ENCODE peak calls at places on chromosomes 5 and 9, in six cellular contexts. I is DMS153; Q is SJSA1; P is T1000; Z is effector memory CD8-positive, alpha-beta T cell; B is AML-193. R is an unnamed sample.

GRCh38 chr5:137069358-137069757 is 429.8 kb downstream of the SPOCK1 start:
- DNase-seq in I (no peak), Q (peak), P (no peak), Z (no peak), B (no peak), R (no peak)

GRCh38 chr5:103166704-103167103 is 46.6 kb downstream of the PPIP5K2 start:
- DNase-seq in I (no peak), Q (no peak), P (no peak), Z (no peak), B (peak), R (no peak)

GRCh38 chr5:16815432-16815831 is 120.7 kb downstream of the MYO10 start:
- DNase-seq in I (no peak), Q (no peak), P (no peak), Z (no peak), B (no peak), R (no peak)

GRCh38 chr9:134403292-134403681 is 77.0 kb downstream of the RXRA start:
- DNase-seq in I (no peak), Q (no peak), P (no peak), Z (no peak), B (no peak), R (no peak)

GRCh38 chr9:12494411-12494810 is 198.8 kb upstream of the TYRP1 start:
- DNase-seq in I (no peak), Q (no peak), P (no peak), Z (no peak), B (no peak), R (no peak)

GRCh38 chr5:121273818-121274433 is 577.8 kb upstream of the FTMT start:
- DNase-seq in I (no peak), Q (peak), P (peak), Z (no peak), B (peak), R (no peak)

GRCh38 chr9:137280478-137281344 is 3.2 kb downstream of the TOR4A start:
- DNase-seq in I (no peak), Q (peak), P (no peak), Z (no peak), B (no peak), R (no peak)

GRCh38 chr9:123085916-123086315 is 52.4 kb downstream of the GPR21 start:
- DNase-seq in I (no peak), Q (no peak), P (no peak), Z (no peak), B (no peak), R (no peak)

GRCh38 chr9:87599901-87600610 is 102.4 kb downstream of the DAPK1 start:
- DNase-seq in I (no peak), Q (peak), P (peak), Z (no peak), B (no peak), R (no peak)

GRCh38 chr5:131316822-131317221 is 53.0 kb downstream of the CDC42SE2 start:
- DNase-seq in I (no peak), Q (no peak), P (no peak), Z (no peak), B (no peak), R (no peak)

GRCh38 chr9:121294866-121295661 is 27.1 kb downstream of the GSN start:
- DNase-seq in I (no peak), Q (no peak), P (no peak), Z (no peak), B (no peak), R (peak)

GRCh38 chr5:159439002-159439401 is 108.7 kb upstream of the IL12B start:
- DNase-seq in I (no peak), Q (no peak), P (no peak), Z (no peak), B (no peak), R (no peak)

GRCh38 chr5:155689403-155689802 is 637.6 kb upstream of the SGCD start:
- DNase-seq in I (no peak), Q (no peak), P (no peak), Z (no peak), B (no peak), R (no peak)

GRCh38 chr5:100676807-100677631 is 141.8 kb downstream of the FAM174A start:
- DNase-seq in I (peak), Q (no peak), P (no peak), Z (no peak), B (no peak), R (no peak)

GRCh38 chr9:87725356-87725899 is 491 bp upstream of the CTSL start:
- DNase-seq in I (no peak), Q (no peak), P (no peak), Z (no peak), B (no peak), R (peak)

GRCh38 chr5:142767925-142768324 is 2.3 kb upstream of the ARHGAP26 start:
- DNase-seq in I (no peak), Q (no peak), P (no peak), Z (no peak), B (no peak), R (no peak)

GRCh38 chr9:87256973-87257372 is 240.7 kb upstream of the DAPK1 start:
- DNase-seq in I (no peak), Q (no peak), P (no peak), Z (no peak), B (no peak), R (no peak)

GRCh38 chr5:107580902-107581823 is 89.6 kb downstream of the EFNA5 start:
- DNase-seq in I (no peak), Q (no peak), P (no peak), Z (no peak), B (no peak), R (no peak)

GRCh38 chr5:158074992-158075769 is 216.2 kb upstream of the CLINT1 start:
- DNase-seq in I (no peak), Q (peak), P (peak), Z (peak), B (peak), R (peak)

GRCh38 chr5:64126202-64126601 is 39.4 kb upstream of the RNF180 start:
- DNase-seq in I (no peak), Q (no peak), P (no peak), Z (no peak), B (no peak), R (no peak)

GRCh38 chr5:145943674-145944121 is 7.3 kb downstream of the SH3RF2 start:
- DNase-seq in I (peak), Q (no peak), P (no peak), Z (no peak), B (peak), R (no peak)

GRCh38 chr9:136943291-136944093 is 1.0 kb downstream of the FBXW5 start:
- DNase-seq in I (no peak), Q (no peak), P (no peak), Z (no peak), B (peak), R (no peak)

GRCh38 chr9:90107021-90107771 is 502.4 kb downstream of the GADD45G start:
- DNase-seq in I (peak), Q (no peak), P (no peak), Z (no peak), B (no peak), R (no peak)

GRCh38 chr5:35171991-35172390 is 58.3 kb downstream of the PRLR start:
- DNase-seq in I (no peak), Q (no peak), P (no peak), Z (no peak), B (no peak), R (no peak)

GRCh38 chr9:114310471-114311450 is 12.1 kb upstream of the ORM1 start:
- DNase-seq in I (no peak), Q (no peak), P (no peak), Z (no peak), B (no peak), R (no peak)

GRCh38 chr9:132648685-132649084 is 21.1 kb downstream of the DDX31 start:
- DNase-seq in I (no peak), Q (no peak), P (no peak), Z (no peak), B (no peak), R (no peak)

GRCh38 chr5:172659909-172660628 is 19.0 kb downstream of the NEURL1B start:
- DNase-seq in I (peak), Q (peak), P (peak), Z (no peak), B (no peak), R (peak)

GRCh38 chr9:37903581-37903830 is 421 bp downstream of the SLC25A51 start:
- DNase-seq in I (peak), Q (peak), P (peak), Z (no peak), B (peak), R (no peak)

GRCh38 chr9:131585375-131585774 is 40.1 kb downstream of the PRRT1B start:
- DNase-seq in I (no peak), Q (no peak), P (no peak), Z (peak), B (peak), R (no peak)

GRCh38 chr5:139743001-139743771 is 52.4 kb upstream of the PSD2 start:
- DNase-seq in I (no peak), Q (no peak), P (no peak), Z (no peak), B (no peak), R (no peak)

GRCh38 chr5:131270809-131271208 is 7.0 kb downstream of the CDC42SE2 start:
- DNase-seq in I (no peak), Q (no peak), P (no peak), Z (no peak), B (no peak), R (no peak)

GRCh38 chr5:16615737-16616535 is 861 bp downstream of the RETREG1 start:
- DNase-seq in I (no peak), Q (no peak), P (no peak), Z (no peak), B (no peak), R (no peak)

GRCh38 chr5:9715891-9716335 is 85.8 kb upstream of the TAS2R1 start:
- DNase-seq in I (no peak), Q (peak), P (no peak), Z (no peak), B (no peak), R (no peak)

GRCh38 chr9:116087246-116087645 is 66.3 kb upstream of the PAPPA start:
- DNase-seq in I (peak), Q (no peak), P (no peak), Z (no peak), B (no peak), R (peak)

GRCh38 chr5:111670826-111671492 is 86.0 kb downstream of the NREP start:
- DNase-seq in I (no peak), Q (no peak), P (no peak), Z (no peak), B (no peak), R (no peak)

GRCh38 chr5:8756498-8757084 is 789.3 kb downstream of the SEMA5A start:
- DNase-seq in I (peak), Q (no peak), P (no peak), Z (no peak), B (peak), R (peak)

GRCh38 chr9:131487621-131488031 is 15.1 kb upstream of the POMT1 start:
- DNase-seq in I (no peak), Q (no peak), P (no peak), Z (no peak), B (no peak), R (no peak)

GRCh38 chr9:130444565-130445221 is at the start of gene ASS1:
- DNase-seq in I (peak), Q (no peak), P (peak), Z (no peak), B (no peak), R (peak)